ENCODE peak calls at places on chromosomes 5 and 9, in five cellular contexts. Y is CD8-positive, alpha-beta memory T cell; M is T follicular helper cell; U is NCI-H1092; H is GM04504. F is an unnamed sample.

GRCh38 chr5:139182528-139183296 is 15.5 kb downstream of the SIL1 start:
- DNase-seq in Y (no peak), M (no peak), U (no peak), H (no peak), F (no peak)

GRCh38 chr9:28866951-28867350 is 1293.7 kb upstream of the C9orf72 start:
- DNase-seq in Y (no peak), M (no peak), U (no peak), H (no peak), F (no peak)

GRCh38 chr9:129576546-129577543 is 44.1 kb downstream of the C9orf50 start:
- DNase-seq in Y (no peak), M (no peak), U (no peak), H (no peak), F (no peak)

GRCh38 chr9:70873506-70873905 is 247.9 kb downstream of the TRPM3 start:
- DNase-seq in Y (no peak), M (no peak), U (no peak), H (no peak), F (no peak)

GRCh38 chr9:125959980-125960619 is 212.9 kb downstream of the PBX3 start:
- DNase-seq in Y (no peak), M (no peak), U (no peak), H (no peak), F (no peak)

GRCh38 chr5:88785396-88786216 is 97.4 kb downstream of the MEF2C start:
- DNase-seq in Y (no peak), M (no peak), U (no peak), H (peak), F (peak)

GRCh38 chr9:112234779-112235178 is 59.7 kb upstream of the SUSD1 start:
- DNase-seq in Y (no peak), M (no peak), U (no peak), H (no peak), F (no peak)

GRCh38 chr5:160451281-160451680 is 29.6 kb downstream of the PTTG1 start:
- DNase-seq in Y (no peak), M (no peak), U (no peak), H (no peak), F (no peak)

GRCh38 chr5:73135429-73136276 is 15.3 kb downstream of the TMEM171 start:
- DNase-seq in Y (no peak), M (no peak), U (no peak), H (no peak), F (no peak)

GRCh38 chr5:137075163-137075970 is 423.8 kb downstream of the SPOCK1 start:
- DNase-seq in Y (no peak), M (no peak), U (peak), H (no peak), F (no peak)

GRCh38 chr5:135578685-135579341 is at the start of gene CXCL14:
- DNase-seq in Y (no peak), M (no peak), U (no peak), H (peak), F (no peak)

GRCh38 chr5:113748403-113748802 is 234.9 kb downstream of the YTHDC2 start:
- DNase-seq in Y (no peak), M (no peak), U (no peak), H (no peak), F (no peak)

GRCh38 chr9:129836342-129837007 is 1.2 kb downstream of the USP20 start:
- DNase-seq in Y (peak), M (peak), U (no peak), H (no peak), F (no peak)

GRCh38 chr5:79806741-79807140 is 117.1 kb downstream of the CMYA5 start:
- DNase-seq in Y (no peak), M (no peak), U (no peak), H (no peak), F (no peak)

GRCh38 chr5:89313044-89313443 is 430.1 kb upstream of the MEF2C start:
- DNase-seq in Y (no peak), M (no peak), U (no peak), H (peak), F (no peak)

GRCh38 chr5:150541397-150541675 is 33.4 kb downstream of the NDST1 start:
- DNase-seq in Y (no peak), M (no peak), U (no peak), H (no peak), F (no peak)

GRCh38 chr5:134224905-134225779 is 731 bp downstream of the PPP2CA start:
- DNase-seq in Y (peak), M (peak), U (peak), H (no peak), F (peak)

GRCh38 chr9:136603216-136603615 is 57.4 kb upstream of the NOTCH1 start:
- DNase-seq in Y (no peak), M (no peak), U (no peak), H (no peak), F (no peak)

GRCh38 chr5:172437445-172438303 is 16.7 kb downstream of the SH3PXD2B start:
- DNase-seq in Y (no peak), M (no peak), U (peak), H (no peak), F (peak)

GRCh38 chr9:32385885-32386283 is 1.4 kb downstream of the ACO1 start:
- DNase-seq in Y (no peak), M (no peak), U (no peak), H (no peak), F (no peak)

GRCh38 chr5:138705567-138705966 is 47.7 kb upstream of the CTNNA1 start:
- DNase-seq in Y (no peak), M (no peak), U (no peak), H (no peak), F (no peak)

GRCh38 chr9:112081918-112082729 is 93.0 kb downstream of the SUSD1 start:
- DNase-seq in Y (no peak), M (no peak), U (no peak), H (no peak), F (no peak)

GRCh38 chr9:133359420-133360175 is 3.2 kb downstream of the SURF2 start:
- DNase-seq in Y (no peak), M (no peak), U (no peak), H (no peak), F (no peak)

GRCh38 chr5:75601567-75601966 is 9.7 kb upstream of the ANKDD1B start:
- DNase-seq in Y (no peak), M (no peak), U (no peak), H (no peak), F (no peak)

GRCh38 chr9:1969160-1969559 is 46.0 kb upstream of the SMARCA2 start:
- DNase-seq in Y (no peak), M (no peak), U (no peak), H (no peak), F (no peak)

GRCh38 chr5:73118331-73119011 is 1.9 kb upstream of the TMEM171 start:
- DNase-seq in Y (no peak), M (no peak), U (no peak), H (no peak), F (no peak)

GRCh38 chr9:88767504-88767790 is 223.8 kb upstream of the S1PR3 start:
- DNase-seq in Y (no peak), M (no peak), U (no peak), H (no peak), F (no peak)

GRCh38 chr5:132431682-132432081 is 58.9 kb downstream of the IRF1 start:
- DNase-seq in Y (no peak), M (no peak), U (no peak), H (no peak), F (no peak)

GRCh38 chr9:104276709-104277245 is 182.7 kb downstream of the SMC2 start:
- DNase-seq in Y (no peak), M (no peak), U (no peak), H (peak), F (no peak)

GRCh38 chr5:65382582-65382981 is 99.1 kb downstream of the ADAMTS6 start:
- DNase-seq in Y (no peak), M (no peak), U (no peak), H (no peak), F (no peak)

GRCh38 chr9:111961011-111961410 is 64.4 kb downstream of the UGCG start:
- DNase-seq in Y (no peak), M (no peak), U (peak), H (no peak), F (no peak)

GRCh38 chr9:7169717-7170348 is 412.1 kb downstream of the KDM4C start:
- DNase-seq in Y (no peak), M (no peak), U (no peak), H (peak), F (no peak)

GRCh38 chr9:130331573-130331972 is 66.0 kb downstream of the HMCN2 start:
- DNase-seq in Y (no peak), M (no peak), U (no peak), H (peak), F (no peak)

GRCh38 chr9:134959971-134960310 is 42.2 kb upstream of the FCN1 start:
- DNase-seq in Y (no peak), M (no peak), U (no peak), H (no peak), F (no peak)

GRCh38 chr9:12416736-12417135 is 276.4 kb upstream of the TYRP1 start:
- DNase-seq in Y (no peak), M (no peak), U (no peak), H (no peak), F (no peak)

GRCh38 chr5:179901915-179902762 is 5.6 kb downstream of the TBC1D9B start:
- DNase-seq in Y (no peak), M (no peak), U (no peak), H (no peak), F (no peak)

GRCh38 chr9:75104607-75105006 is 16.3 kb downstream of the OSTF1 start:
- DNase-seq in Y (no peak), M (no peak), U (no peak), H (no peak), F (no peak)